ENCODE peak calls at places on chromosomes 12 and 14, in four cellular contexts. One of them, this sample, is unnamed.

GRCh38 chr12:22173154-22173553 is 127.1 kb downstream of the CMAS start:
- DNase-seq in cardiac muscle cell: no peak
- DNase-seq in neuronal stem cell: no peak
- DNase-seq in suprapubic skin: no peak
- DNase-seq in this sample: peak; percentile 3

GRCh38 chr12:40697566-40698257 is 5.5 kb downstream of the CNTN1 start:
- DNase-seq in cardiac muscle cell: no peak
- DNase-seq in neuronal stem cell: no peak
- DNase-seq in suprapubic skin: no peak
- DNase-seq in this sample: no peak

GRCh38 chr14:93778856-93779629 is 9.2 kb downstream of the PRIMA1 start:
- DNase-seq in cardiac muscle cell: no peak
- DNase-seq in neuronal stem cell: no peak
- DNase-seq in suprapubic skin: peak; percentile 67
- DNase-seq in this sample: no peak

GRCh38 chr12:52727037-52727436 is 23.7 kb upstream of the KRT77 start:
- DNase-seq in cardiac muscle cell: no peak
- DNase-seq in neuronal stem cell: no peak
- DNase-seq in suprapubic skin: no peak
- DNase-seq in this sample: no peak

GRCh38 chr14:70180718-70181117 is 8.0 kb downstream of the SLC8A3 start:
- DNase-seq in cardiac muscle cell: no peak
- DNase-seq in neuronal stem cell: no peak
- DNase-seq in suprapubic skin: no peak
- DNase-seq in this sample: no peak

GRCh38 chr12:126998747-126999285 is 1268.2 kb upstream of the TMEM132C start:
- DNase-seq in cardiac muscle cell: peak; percentile 75
- DNase-seq in neuronal stem cell: peak; percentile 60
- DNase-seq in suprapubic skin: no peak
- DNase-seq in this sample: no peak

GRCh38 chr12:122932207-122932606 is 34.1 kb downstream of the ABCB9 start:
- DNase-seq in cardiac muscle cell: no peak
- DNase-seq in neuronal stem cell: no peak
- DNase-seq in suprapubic skin: no peak
- DNase-seq in this sample: peak; percentile 26

GRCh38 chr14:73802431-73803188 is 49.0 kb upstream of the PTGR2 start:
- DNase-seq in cardiac muscle cell: no peak
- DNase-seq in neuronal stem cell: no peak
- DNase-seq in suprapubic skin: peak; percentile 76
- DNase-seq in this sample: no peak

GRCh38 chr14:37859177-37859576 is 263.7 kb downstream of the TTC6 start:
- DNase-seq in cardiac muscle cell: no peak
- DNase-seq in neuronal stem cell: no peak
- DNase-seq in suprapubic skin: no peak
- DNase-seq in this sample: no peak

GRCh38 chr12:39476121-39476520 is 33.2 kb upstream of the KIF21A start:
- DNase-seq in cardiac muscle cell: no peak
- DNase-seq in neuronal stem cell: no peak
- DNase-seq in suprapubic skin: no peak
- DNase-seq in this sample: no peak

GRCh38 chr12:54052745-54053624 is 650 bp upstream of the HOXC4 start:
- DNase-seq in cardiac muscle cell: no peak
- DNase-seq in neuronal stem cell: no peak
- DNase-seq in suprapubic skin: no peak
- DNase-seq in this sample: peak; percentile 70

GRCh38 chr12:104439137-104439536 is 17.6 kb upstream of the CHST11 start:
- DNase-seq in cardiac muscle cell: no peak
- DNase-seq in neuronal stem cell: no peak
- DNase-seq in suprapubic skin: no peak
- DNase-seq in this sample: no peak

GRCh38 chr12:76713986-76714385 is 49.9 kb upstream of the ZDHHC17 start:
- DNase-seq in cardiac muscle cell: no peak
- DNase-seq in neuronal stem cell: no peak
- DNase-seq in suprapubic skin: no peak
- DNase-seq in this sample: no peak

GRCh38 chr12:30967026-30967425 is 40.5 kb downstream of the TSPAN11 start:
- DNase-seq in cardiac muscle cell: no peak
- DNase-seq in neuronal stem cell: no peak
- DNase-seq in suprapubic skin: no peak
- DNase-seq in this sample: no peak

GRCh38 chr14:75542585-75543091 is 20.4 kb downstream of the BATF start:
- DNase-seq in cardiac muscle cell: peak; percentile 25
- DNase-seq in neuronal stem cell: no peak
- DNase-seq in suprapubic skin: peak; percentile 88
- DNase-seq in this sample: peak; percentile 63

GRCh38 chr12:105502426-105502930 is 172.0 kb downstream of the C12orf75 start:
- DNase-seq in cardiac muscle cell: no peak
- DNase-seq in neuronal stem cell: no peak
- DNase-seq in suprapubic skin: no peak
- DNase-seq in this sample: no peak

GRCh38 chr14:83816755-83817154 is 1713.2 kb upstream of the FLRT2 start:
- DNase-seq in cardiac muscle cell: peak; percentile 63
- DNase-seq in neuronal stem cell: no peak
- DNase-seq in suprapubic skin: no peak
- DNase-seq in this sample: no peak

GRCh38 chr12:48159976-48160525 is 2.7 kb upstream of the ASB8 start:
- DNase-seq in cardiac muscle cell: no peak
- DNase-seq in neuronal stem cell: no peak
- DNase-seq in suprapubic skin: no peak
- DNase-seq in this sample: no peak

GRCh38 chr14:65492277-65492676 is 79.7 kb downstream of the FUT8 start:
- DNase-seq in cardiac muscle cell: no peak
- DNase-seq in neuronal stem cell: no peak
- DNase-seq in suprapubic skin: no peak
- DNase-seq in this sample: no peak

GRCh38 chr14:58167891-58168290 is 15.9 kb upstream of the ARMH4 start:
- DNase-seq in cardiac muscle cell: no peak
- DNase-seq in neuronal stem cell: no peak
- DNase-seq in suprapubic skin: no peak
- DNase-seq in this sample: no peak

GRCh38 chr12:75508159-75508558 is 3.2 kb downstream of the KRR1 start:
- DNase-seq in cardiac muscle cell: no peak
- DNase-seq in neuronal stem cell: no peak
- DNase-seq in suprapubic skin: no peak
- DNase-seq in this sample: no peak

GRCh38 chr14:78921856-78922255 is 751.7 kb downstream of the NRXN3 start:
- DNase-seq in cardiac muscle cell: no peak
- DNase-seq in neuronal stem cell: no peak
- DNase-seq in suprapubic skin: no peak
- DNase-seq in this sample: no peak

GRCh38 chr12:89789862-89790261 is 81.2 kb upstream of the ATP2B1 start:
- DNase-seq in cardiac muscle cell: no peak
- DNase-seq in neuronal stem cell: no peak
- DNase-seq in suprapubic skin: no peak
- DNase-seq in this sample: no peak

GRCh38 chr12:99311373-99311772 is 336.2 kb upstream of the GARIN6 start:
- DNase-seq in cardiac muscle cell: no peak
- DNase-seq in neuronal stem cell: no peak
- DNase-seq in suprapubic skin: no peak
- DNase-seq in this sample: no peak

GRCh38 chr12:124437621-124438414 is 129.6 kb downstream of the NCOR2 start:
- DNase-seq in cardiac muscle cell: no peak
- DNase-seq in neuronal stem cell: no peak
- DNase-seq in suprapubic skin: no peak
- DNase-seq in this sample: peak; percentile 74

DNA sequence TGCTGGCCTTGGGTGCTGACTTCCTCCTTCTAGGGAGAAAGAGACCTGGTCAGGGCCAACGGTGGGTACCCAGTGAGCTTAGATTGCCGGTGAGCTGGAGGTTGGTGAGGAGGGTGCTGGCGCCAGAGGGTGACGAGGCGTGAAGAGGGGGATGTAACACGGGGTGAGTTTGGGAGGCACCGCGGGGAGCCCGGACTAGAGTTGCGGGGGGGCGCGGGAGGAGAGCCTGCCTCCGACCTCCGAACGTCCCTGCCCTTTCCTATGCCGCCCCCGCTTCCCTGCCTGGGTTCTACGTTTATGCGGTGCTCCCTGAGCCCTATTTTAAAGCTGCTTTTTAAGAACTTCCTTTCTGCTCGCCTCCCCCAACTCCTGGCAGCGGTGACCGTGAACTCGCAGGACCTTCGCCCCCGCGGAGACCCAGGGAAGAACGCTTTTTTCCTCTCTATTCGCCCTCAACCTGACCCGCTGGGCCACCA is 18.6 kb downstream of the OR6S1 start:
- DNase-seq in cardiac muscle cell: no peak
- DNase-seq in neuronal stem cell: no peak
- DNase-seq in suprapubic skin: no peak
- DNase-seq in this sample: peak; percentile 53
- H3K4me3 ChIP-seq in cardiac muscle cell: no peak overlapping the region
- H3K4me3 ChIP-seq in neuronal stem cell: no peak overlapping the region
- H3K4me3 ChIP-seq in suprapubic skin: no peak overlapping the region
- H3K4me3 ChIP-seq in this sample: peak overlapping the region; percentile 43

GRCh38 chr12:132726386-132726785 is 15.7 kb downstream of the PGAM5 start:
- DNase-seq in cardiac muscle cell: no peak
- DNase-seq in neuronal stem cell: no peak
- DNase-seq in suprapubic skin: no peak
- DNase-seq in this sample: no peak
- H3K36me3 ChIP-seq in cardiac muscle cell: peaks cover 68% of the 10 kb centered on the region
- H3K36me3 ChIP-seq in neuronal stem cell: peaks cover 93% of the 10 kb centered on the region
- H3K36me3 ChIP-seq in suprapubic skin: peaks cover 96% of the 10 kb centered on the region
- H3K36me3 ChIP-seq in this sample: peaks cover 32% of the 10 kb centered on the region

DNA sequence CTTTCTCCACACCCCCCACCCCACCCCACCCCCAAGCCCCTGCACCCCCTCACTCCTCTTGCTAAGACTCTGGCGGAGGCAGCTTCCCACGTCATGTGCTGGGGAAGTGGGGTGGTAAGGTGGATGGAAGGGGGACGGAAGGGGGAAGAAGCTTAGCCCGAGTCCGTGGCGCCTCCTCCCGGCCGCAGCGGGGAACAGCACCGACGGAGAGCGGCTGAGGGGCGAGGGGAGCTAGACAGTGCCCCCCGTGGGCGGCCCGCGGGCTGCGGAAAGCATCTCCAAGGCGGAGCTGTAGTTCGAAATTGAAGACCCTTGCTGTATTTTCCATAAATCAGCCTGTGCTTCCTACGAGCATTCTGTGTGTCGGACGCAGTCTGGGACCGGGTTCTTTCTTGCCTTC is 608 bp upstream of the GRIN2B start:
- DNase-seq in cardiac muscle cell: peak; percentile 20
- DNase-seq in neuronal stem cell: peak; percentile 56
- DNase-seq in suprapubic skin: no peak
- DNase-seq in this sample: peak; percentile 92
- H3K27me3 ChIP-seq in cardiac muscle cell: peaks cover 81% of the 10 kb centered on the region
- H3K27me3 ChIP-seq in neuronal stem cell: peaks cover 31% of the 10 kb centered on the region
- H3K27me3 ChIP-seq in suprapubic skin: peaks cover 76% of the 10 kb centered on the region
- H3K27me3 ChIP-seq in this sample: peaks cover 46% of the 10 kb centered on the region

DNA sequence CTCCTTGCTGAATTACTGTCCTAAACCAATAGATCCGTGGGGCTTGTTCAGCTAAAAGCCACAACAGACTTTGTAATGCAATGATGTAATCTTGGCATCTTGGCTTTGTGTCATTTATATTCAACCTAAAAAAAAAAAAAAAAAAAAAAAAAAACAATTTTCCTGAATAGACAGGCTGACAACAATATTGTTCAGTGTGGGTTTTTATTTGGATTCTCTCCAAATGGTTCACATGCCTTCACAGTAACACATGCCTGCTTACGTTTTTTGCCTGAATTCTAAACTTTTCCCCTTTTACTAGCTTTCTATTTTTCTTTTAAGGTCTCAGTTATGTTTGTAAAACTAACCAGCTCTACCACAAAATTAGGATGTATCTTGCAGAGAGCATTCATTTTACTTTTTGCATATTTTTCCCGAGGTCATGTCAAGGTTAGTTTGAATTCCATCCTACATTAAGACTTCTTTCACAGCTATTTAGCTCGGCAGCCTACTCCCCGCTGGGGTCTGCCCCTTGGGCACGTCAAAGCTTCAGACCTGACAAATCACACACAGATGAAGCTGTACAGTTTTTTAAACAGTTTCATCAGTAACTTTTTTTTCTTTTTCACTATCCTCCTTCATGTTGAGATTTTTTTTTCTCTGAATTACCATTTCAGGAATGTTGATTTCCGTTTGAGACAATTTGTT is 213.7 kb upstream of the NPAS3 start:
- DNase-seq in cardiac muscle cell: no peak
- DNase-seq in neuronal stem cell: no peak
- DNase-seq in suprapubic skin: no peak
- DNase-seq in this sample: no peak
- H3K4me3 ChIP-seq in cardiac muscle cell: no peak overlapping the region
- H3K4me3 ChIP-seq in neuronal stem cell: peak overlapping the region; percentile 2
- H3K4me3 ChIP-seq in suprapubic skin: peak overlapping the region; percentile 11
- H3K4me3 ChIP-seq in this sample: no peak overlapping the region

DNA sequence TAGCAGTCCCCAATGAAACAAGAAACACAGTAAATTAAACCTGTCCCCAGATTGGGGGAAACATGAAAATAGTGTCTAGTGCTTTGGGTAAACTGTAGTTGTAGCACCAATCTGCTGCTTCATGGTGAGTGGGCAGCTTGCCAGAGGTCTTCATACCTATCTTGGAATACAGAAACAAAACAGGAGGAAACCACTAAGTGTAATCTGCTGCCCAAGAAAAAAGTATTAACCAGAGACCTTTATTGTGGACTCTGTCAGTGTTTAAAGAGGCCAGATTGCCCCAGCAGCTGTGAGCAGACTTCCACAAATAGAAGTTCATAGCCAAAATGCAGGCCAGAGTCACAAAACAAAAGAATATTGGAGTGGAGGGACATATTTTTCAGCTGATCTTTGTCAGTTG is 2.3 kb downstream of the ISCU start:
- DNase-seq in cardiac muscle cell: no peak
- DNase-seq in neuronal stem cell: no peak
- DNase-seq in suprapubic skin: no peak
- DNase-seq in this sample: no peak
- H3K36me3 ChIP-seq in cardiac muscle cell: peaks cover 52% of the 10 kb centered on the region
- H3K36me3 ChIP-seq in neuronal stem cell: peaks cover 60% of the 10 kb centered on the region
- H3K36me3 ChIP-seq in suprapubic skin: peaks cover 46% of the 10 kb centered on the region
- H3K36me3 ChIP-seq in this sample: peaks cover 39% of the 10 kb centered on the region

GRCh38 chr14:20657216-20658211 is 16.0 kb upstream of the OR6S1 start:
- DNase-seq in cardiac muscle cell: no peak
- DNase-seq in neuronal stem cell: no peak
- DNase-seq in suprapubic skin: no peak
- DNase-seq in this sample: peak; percentile 89
- H3K27me3 ChIP-seq in cardiac muscle cell: peaks cover 93% of the 10 kb centered on the region
- H3K27me3 ChIP-seq in neuronal stem cell: peaks cover 48% of the 10 kb centered on the region
- H3K27me3 ChIP-seq in suprapubic skin: peaks cover 82% of the 10 kb centered on the region
- H3K27me3 ChIP-seq in this sample: peaks cover 25% of the 10 kb centered on the region

DNA sequence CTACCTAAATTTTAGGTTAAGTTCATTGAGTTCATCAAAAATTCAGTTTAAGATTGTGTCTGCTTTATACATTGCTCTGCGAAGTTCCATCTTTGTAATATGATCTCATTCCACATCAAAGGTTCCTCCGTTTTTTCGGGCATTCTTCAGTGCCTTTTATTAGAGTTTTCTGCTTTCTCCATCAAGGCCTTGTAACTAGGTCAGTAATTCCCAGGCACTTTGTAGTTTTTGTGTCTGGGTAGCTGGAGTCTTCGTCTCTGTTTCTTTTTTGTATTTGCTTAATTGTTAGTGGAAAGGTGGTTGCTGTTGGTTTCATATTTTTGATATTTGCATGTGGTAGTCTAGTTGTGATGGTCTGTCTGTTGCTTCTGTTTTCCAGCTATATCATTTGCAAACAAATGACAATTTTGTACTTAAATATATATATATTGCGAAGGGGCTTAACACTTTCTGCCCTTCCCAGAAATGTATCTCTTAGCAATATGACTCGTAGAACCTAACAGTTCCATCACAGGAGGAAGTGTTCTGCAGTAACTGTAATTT is 88.6 kb upstream of the DYNC1H1 start:
- DNase-seq in cardiac muscle cell: no peak
- DNase-seq in neuronal stem cell: no peak
- DNase-seq in suprapubic skin: no peak
- DNase-seq in this sample: no peak
- H3K4me3 ChIP-seq in cardiac muscle cell: no peak overlapping the region
- H3K4me3 ChIP-seq in neuronal stem cell: no peak overlapping the region
- H3K4me3 ChIP-seq in suprapubic skin: no peak overlapping the region
- H3K4me3 ChIP-seq in this sample: no peak overlapping the region